ENCODE peak calls at places on chromosomes 2 and 18, in nine cellular contexts. One of them, this sample, is unnamed.

GRCh38 chr2:197571622-197572271 is 55.9 kb downstream of the MOB4 start:
- DNase-seq in NCI-H2227 treated with DMSO at 0.1 percent for 48 hours: no peak
- DNase-seq in HL-60: peak; percentile 27
- DNase-seq in hippocampal formation: no peak
- DNase-seq in NCI-H510A treated with DMSO at 0.1 percent for 48 hours: no peak
- DNase-seq in GM03348: peak; percentile 31
- DNase-seq in HTR-8/SVneo: no peak
- DNase-seq in heart right ventricle: no peak
- DNase-seq in non-pigmented ciliary epithelial cell: no peak
- DNase-seq in this sample: peak; percentile 92

GRCh38 chr2:8574196-8575010 is 107.5 kb upstream of the ID2 start:
- DNase-seq in NCI-H2227 treated with DMSO at 0.1 percent for 48 hours: no peak
- DNase-seq in HL-60: no peak
- DNase-seq in hippocampal formation: no peak
- DNase-seq in NCI-H510A treated with DMSO at 0.1 percent for 48 hours: peak; percentile 26
- DNase-seq in GM03348: no peak
- DNase-seq in HTR-8/SVneo: no peak
- DNase-seq in heart right ventricle: no peak
- DNase-seq in non-pigmented ciliary epithelial cell: no peak
- DNase-seq in this sample: peak; percentile 73

GRCh38 chr2:241112592-241112991 is 10.5 kb upstream of the MTERF4 start:
- DNase-seq in NCI-H2227 treated with DMSO at 0.1 percent for 48 hours: no peak
- DNase-seq in HL-60: no peak
- DNase-seq in hippocampal formation: no peak
- DNase-seq in NCI-H510A treated with DMSO at 0.1 percent for 48 hours: no peak
- DNase-seq in GM03348: no peak
- DNase-seq in HTR-8/SVneo: no peak
- DNase-seq in heart right ventricle: no peak
- DNase-seq in non-pigmented ciliary epithelial cell: no peak
- DNase-seq in this sample: no peak

GRCh38 chr18:60198063-60198462 is 174.5 kb downstream of the MC4R start:
- DNase-seq in NCI-H2227 treated with DMSO at 0.1 percent for 48 hours: no peak
- DNase-seq in HL-60: no peak
- DNase-seq in hippocampal formation: no peak
- DNase-seq in NCI-H510A treated with DMSO at 0.1 percent for 48 hours: no peak
- DNase-seq in GM03348: no peak
- DNase-seq in HTR-8/SVneo: no peak
- DNase-seq in heart right ventricle: peak; percentile 11
- DNase-seq in non-pigmented ciliary epithelial cell: peak; percentile 9
- DNase-seq in this sample: no peak

GRCh38 chr18:13551841-13552733 is 174.3 kb downstream of the FAM210A start:
- DNase-seq in NCI-H2227 treated with DMSO at 0.1 percent for 48 hours: no peak
- DNase-seq in HL-60: no peak
- DNase-seq in hippocampal formation: no peak
- DNase-seq in NCI-H510A treated with DMSO at 0.1 percent for 48 hours: no peak
- DNase-seq in GM03348: no peak
- DNase-seq in HTR-8/SVneo: no peak
- DNase-seq in heart right ventricle: no peak
- DNase-seq in non-pigmented ciliary epithelial cell: no peak
- DNase-seq in this sample: no peak

GRCh38 chr2:111119847-111120252 is 864 bp upstream of the BCL2L11 start:
- DNase-seq in NCI-H2227 treated with DMSO at 0.1 percent for 48 hours: no peak
- DNase-seq in HL-60: no peak
- DNase-seq in hippocampal formation: no peak
- DNase-seq in NCI-H510A treated with DMSO at 0.1 percent for 48 hours: no peak
- DNase-seq in GM03348: no peak
- DNase-seq in HTR-8/SVneo: no peak
- DNase-seq in heart right ventricle: no peak
- DNase-seq in non-pigmented ciliary epithelial cell: no peak
- DNase-seq in this sample: no peak

GRCh38 chr2:17754773-17755425 is 961 bp downstream of the GEN1 start:
- DNase-seq in NCI-H2227 treated with DMSO at 0.1 percent for 48 hours: no peak
- DNase-seq in HL-60: no peak
- DNase-seq in hippocampal formation: no peak
- DNase-seq in NCI-H510A treated with DMSO at 0.1 percent for 48 hours: no peak
- DNase-seq in GM03348: no peak
- DNase-seq in HTR-8/SVneo: no peak
- DNase-seq in heart right ventricle: no peak
- DNase-seq in non-pigmented ciliary epithelial cell: no peak
- DNase-seq in this sample: peak; percentile 16

GRCh38 chr2:86807462-86808275 is 17.0 kb upstream of the CD8A start:
- DNase-seq in NCI-H2227 treated with DMSO at 0.1 percent for 48 hours: peak; percentile 92
- DNase-seq in HL-60: peak; percentile 38
- DNase-seq in hippocampal formation: peak; percentile 14
- DNase-seq in NCI-H510A treated with DMSO at 0.1 percent for 48 hours: peak; percentile 12
- DNase-seq in GM03348: peak; percentile 40
- DNase-seq in HTR-8/SVneo: peak; percentile 76
- DNase-seq in heart right ventricle: no peak
- DNase-seq in non-pigmented ciliary epithelial cell: no peak
- DNase-seq in this sample: peak; percentile 68

GRCh38 chr2:3071645-3072044 is 306.0 kb downstream of the EIPR1 start:
- DNase-seq in NCI-H2227 treated with DMSO at 0.1 percent for 48 hours: no peak
- DNase-seq in HL-60: no peak
- DNase-seq in hippocampal formation: no peak
- DNase-seq in NCI-H510A treated with DMSO at 0.1 percent for 48 hours: no peak
- DNase-seq in GM03348: no peak
- DNase-seq in HTR-8/SVneo: no peak
- DNase-seq in heart right ventricle: no peak
- DNase-seq in non-pigmented ciliary epithelial cell: no peak
- DNase-seq in this sample: no peak

GRCh38 chr2:119771331-119771730 is 11.6 kb downstream of the PTPN4 start:
- DNase-seq in NCI-H2227 treated with DMSO at 0.1 percent for 48 hours: no peak
- DNase-seq in HL-60: no peak
- DNase-seq in hippocampal formation: no peak
- DNase-seq in NCI-H510A treated with DMSO at 0.1 percent for 48 hours: no peak
- DNase-seq in GM03348: no peak
- DNase-seq in HTR-8/SVneo: no peak
- DNase-seq in heart right ventricle: peak; percentile 36
- DNase-seq in non-pigmented ciliary epithelial cell: no peak
- DNase-seq in this sample: no peak

GRCh38 chr2:71535526-71535925 is 82.2 kb downstream of the DYSF start:
- DNase-seq in NCI-H2227 treated with DMSO at 0.1 percent for 48 hours: no peak
- DNase-seq in HL-60: no peak
- DNase-seq in hippocampal formation: no peak
- DNase-seq in NCI-H510A treated with DMSO at 0.1 percent for 48 hours: no peak
- DNase-seq in GM03348: no peak
- DNase-seq in HTR-8/SVneo: no peak
- DNase-seq in heart right ventricle: no peak
- DNase-seq in non-pigmented ciliary epithelial cell: no peak
- DNase-seq in this sample: no peak

This sample was measured in kidney tubule cell.